ENCODE peak calls at places on chromosomes 3 and 15, in four cellular contexts. One of them, this sample, is unnamed. For H3K9me3, the result is how much of the 10 kb centered on the place peaks cover.

GRCh38 chr3:47781326-47781684 is 388 bp downstream of the SMARCC1 start:
- DNase-seq in psoas muscle: peak
- DNase-seq in uterus: peak
- DNase-seq in testis: peak
- DNase-seq in this sample: peak

GRCh38 chr3:32794487-32795308 is 23.1 kb upstream of the TRIM71 start:
- DNase-seq in uterus: no peak
- DNase-seq in testis: no peak
- DNase-seq in psoas muscle: no peak
- DNase-seq in this sample: peak

GRCh38 chr3:51646091-51646490 is 25.0 kb upstream of the TEX264 start:
- DNase-seq in testis: no peak
- DNase-seq in uterus: no peak
- DNase-seq in psoas muscle: no peak
- DNase-seq in this sample: no peak

GRCh38 chr15:93997071-93997658 is 234.2 kb upstream of the MCTP2 start:
- DNase-seq in uterus: peak
- DNase-seq in psoas muscle: no peak
- DNase-seq in testis: no peak
- DNase-seq in this sample: no peak

GRCh38 chr15:90970274-90970673 is 15.6 kb downstream of the RCCD1 start:
- DNase-seq in psoas muscle: no peak
- DNase-seq in testis: no peak
- DNase-seq in uterus: no peak
- DNase-seq in this sample: no peak

GRCh38 chr3:63450023-63450422 is 171.9 kb downstream of the SYNPR start:
- DNase-seq in psoas muscle: no peak
- DNase-seq in uterus: no peak
- DNase-seq in testis: no peak
- DNase-seq in this sample: no peak

GRCh38 chr3:140022061-140022781 is 87.2 kb downstream of the CLSTN2 start:
- DNase-seq in testis: peak
- DNase-seq in psoas muscle: peak
- DNase-seq in uterus: no peak
- DNase-seq in this sample: no peak

GRCh38 chr15:49817100-49817499 is 196.3 kb downstream of the DTWD1 start:
- DNase-seq in testis: no peak
- DNase-seq in uterus: no peak
- DNase-seq in psoas muscle: no peak
- DNase-seq in this sample: no peak

GRCh38 chr3:50550079-50550736 is 17.3 kb downstream of the C3orf18 start:
- DNase-seq in uterus: peak
- DNase-seq in testis: peak
- DNase-seq in psoas muscle: peak
- DNase-seq in this sample: peak

GRCh38 chr15:90863987-90864386 is 4.4 kb upstream of the FURIN start:
- DNase-seq in testis: no peak
- DNase-seq in psoas muscle: no peak
- DNase-seq in uterus: no peak
- DNase-seq in this sample: no peak

GRCh38 chr3:124315215-124316033 is 323.5 kb upstream of the ROPN1 start:
- DNase-seq in uterus: no peak
- DNase-seq in testis: no peak
- DNase-seq in psoas muscle: no peak
- DNase-seq in this sample: no peak

GRCh38 chr15:70045045-70045444 is 52.7 kb downstream of the TLE3 start:
- DNase-seq in uterus: no peak
- DNase-seq in psoas muscle: no peak
- DNase-seq in testis: no peak
- DNase-seq in this sample: no peak

GRCh38 chr3:11548721-11549131 is 95.0 kb downstream of the VGLL4 start:
- DNase-seq in psoas muscle: no peak
- DNase-seq in testis: no peak
- DNase-seq in uterus: peak
- DNase-seq in this sample: no peak

GRCh38 chr15:98896802-98897732 is 110.5 kb downstream of the PGPEP1L start:
- DNase-seq in psoas muscle: no peak
- DNase-seq in testis: no peak
- DNase-seq in uterus: peak
- DNase-seq in this sample: no peak

GRCh38 chr3:185649414-185649813 is 63.3 kb downstream of the SENP2 start:
- DNase-seq in testis: no peak
- DNase-seq in uterus: no peak
- DNase-seq in psoas muscle: no peak
- DNase-seq in this sample: no peak

GRCh38 chr3:73716418-73716817 is 91.7 kb upstream of the PDZRN3 start:
- DNase-seq in uterus: no peak
- DNase-seq in psoas muscle: no peak
- DNase-seq in testis: no peak
- DNase-seq in this sample: no peak

GRCh38 chr15:39843561-39843960 is 60.9 kb upstream of the FSIP1 start:
- DNase-seq in psoas muscle: no peak
- DNase-seq in uterus: no peak
- DNase-seq in testis: no peak
- DNase-seq in this sample: no peak

GRCh38 chr15:97995881-97996603 is 35.5 kb downstream of the ARRDC4 start:
- DNase-seq in uterus: peak
- DNase-seq in testis: peak
- DNase-seq in psoas muscle: no peak
- DNase-seq in this sample: no peak

GRCh38 chr3:140416686-140417085 is 261.2 kb upstream of the TRIM42 start:
- DNase-seq in psoas muscle: no peak
- DNase-seq in testis: no peak
- DNase-seq in uterus: no peak
- DNase-seq in this sample: no peak

GRCh38 chr3:150005243-150006102 is 34.8 kb upstream of the PFN2 start:
- DNase-seq in uterus: no peak
- DNase-seq in psoas muscle: no peak
- DNase-seq in testis: no peak
- DNase-seq in this sample: no peak

GRCh38 chr3:184524981-184525336 is 36.6 kb upstream of the EPHB3 start:
- DNase-seq in psoas muscle: peak
- DNase-seq in testis: no peak
- DNase-seq in uterus: no peak
- DNase-seq in this sample: no peak

GRCh38 chr15:67303490-67304363 is 49.1 kb downstream of the IQCH start:
- DNase-seq in uterus: peak
- DNase-seq in testis: peak
- DNase-seq in psoas muscle: no peak
- DNase-seq in this sample: no peak

GRCh38 chr3:31804251-31805051 is 176.6 kb downstream of the OSBPL10 start:
- DNase-seq in psoas muscle: no peak
- DNase-seq in testis: peak
- DNase-seq in uterus: peak
- DNase-seq in this sample: no peak

GRCh38 chr3:193743702-193744047 is 150.7 kb downstream of the OPA1 start:
- DNase-seq in testis: no peak
- DNase-seq in uterus: no peak
- DNase-seq in psoas muscle: no peak
- DNase-seq in this sample: no peak

GRCh38 chr15:90665288-90666134 is 51.6 kb upstream of the BLM start:
- DNase-seq in testis: peak
- DNase-seq in uterus: peak
- DNase-seq in psoas muscle: peak
- DNase-seq in this sample: peak

GRCh38 chr3:43435706-43436105 is 149.4 kb downstream of the SNRK start:
- DNase-seq in testis: no peak
- DNase-seq in psoas muscle: no peak
- DNase-seq in uterus: no peak
- DNase-seq in this sample: no peak

GRCh38 chr3:181614878-181615277 is 96.8 kb upstream of the SOX2 start:
- DNase-seq in psoas muscle: no peak
- DNase-seq in testis: no peak
- DNase-seq in uterus: no peak
- DNase-seq in this sample: no peak

GRCh38 chr15:31274496-31275330 is 51.9 kb upstream of the KLF13 start:
- DNase-seq in uterus: peak
- DNase-seq in psoas muscle: no peak
- DNase-seq in testis: peak
- DNase-seq in this sample: no peak

GRCh38 chr3:90080988-90081387 is 973.6 kb downstream of the EPHA3 start:
- DNase-seq in uterus: no peak
- DNase-seq in testis: no peak
- DNase-seq in psoas muscle: no peak
- DNase-seq in this sample: no peak

GRCh38 chr15:79076661-79077060 is 13.9 kb downstream of the RASGRF1 start:
- DNase-seq in testis: no peak
- DNase-seq in psoas muscle: no peak
- DNase-seq in uterus: no peak
- DNase-seq in this sample: no peak

GRCh38 chr15:74978503-74978902 is 16.9 kb upstream of the SCAMP5 start:
- DNase-seq in psoas muscle: no peak
- DNase-seq in uterus: no peak
- DNase-seq in testis: no peak
- DNase-seq in this sample: no peak

GRCh38 chr3:37601832-37602231 is 259.8 kb upstream of the CTDSPL start:
- DNase-seq in testis: no peak
- DNase-seq in psoas muscle: no peak
- DNase-seq in uterus: no peak
- DNase-seq in this sample: no peak

GRCh38 chr3:87199621-87200020 is 27.5 kb upstream of the CHMP2B start:
- DNase-seq in uterus: no peak
- DNase-seq in psoas muscle: no peak
- DNase-seq in testis: no peak
- DNase-seq in this sample: no peak

GRCh38 chr15:47184405-47185221 is 532.7 kb upstream of the SEMA6D start:
- DNase-seq in psoas muscle: no peak
- DNase-seq in uterus: no peak
- DNase-seq in testis: peak
- DNase-seq in this sample: no peak

GRCh38 chr3:45088543-45088942 is 57.6 kb downstream of the CDCP1 start:
- DNase-seq in psoas muscle: no peak
- DNase-seq in uterus: no peak
- DNase-seq in testis: no peak
- DNase-seq in this sample: no peak

GRCh38 chr3:26247669-26248068 is 374.9 kb upstream of the LRRC3B start:
- DNase-seq in testis: no peak
- DNase-seq in uterus: no peak
- DNase-seq in psoas muscle: no peak
- DNase-seq in this sample: no peak
- H3K9me3 ChIP-seq in testis: under half
- H3K9me3 ChIP-seq in uterus: under half
- H3K9me3 ChIP-seq in psoas muscle: under half
- H3K9me3 ChIP-seq in this sample: under half

GRCh38 chr3:69016901-69017300 is 3.4 kb upstream of the EOGT start:
- DNase-seq in psoas muscle: no peak
- DNase-seq in uterus: no peak
- DNase-seq in testis: no peak
- DNase-seq in this sample: no peak

GRCh38 chr3:69016102-69016501 is 2.6 kb upstream of the EOGT start:
- DNase-seq in psoas muscle: no peak
- DNase-seq in testis: no peak
- DNase-seq in uterus: no peak
- DNase-seq in this sample: no peak

GRCh38 chr3:69020857-69021256 is 7.4 kb upstream of the EOGT start:
- DNase-seq in testis: no peak
- DNase-seq in psoas muscle: no peak
- DNase-seq in uterus: no peak
- DNase-seq in this sample: no peak

GRCh38 chr3:69020424-69020823 is 6.9 kb upstream of the EOGT start:
- DNase-seq in uterus: no peak
- DNase-seq in psoas muscle: no peak
- DNase-seq in testis: no peak
- DNase-seq in this sample: no peak
- TF ChIP-seq CTCF in uterus: no peak
- TF ChIP-seq CTCF in psoas muscle: no peak
- TF ChIP-seq CTCF in testis: no peak
- TF ChIP-seq CTCF in this sample: peak

GRCh38 chr15:38559131-38559530 is 5.5 kb downstream of the RASGRP1 start:
- DNase-seq in psoas muscle: no peak
- DNase-seq in uterus: no peak
- DNase-seq in testis: no peak
- DNase-seq in this sample: no peak

GRCh38 chr15:38560456-38560926 is 4.1 kb downstream of the RASGRP1 start:
- DNase-seq in testis: no peak
- DNase-seq in psoas muscle: no peak
- DNase-seq in uterus: no peak
- DNase-seq in this sample: no peak

GRCh38 chr15:38557855-38558713 is 6.5 kb downstream of the RASGRP1 start:
- DNase-seq in psoas muscle: no peak
- DNase-seq in testis: no peak
- DNase-seq in uterus: no peak
- DNase-seq in this sample: no peak

GRCh38 chr15:38559908-38560307 is 4.7 kb downstream of the RASGRP1 start:
- DNase-seq in psoas muscle: no peak
- DNase-seq in uterus: no peak
- DNase-seq in testis: no peak
- DNase-seq in this sample: no peak

DNA sequence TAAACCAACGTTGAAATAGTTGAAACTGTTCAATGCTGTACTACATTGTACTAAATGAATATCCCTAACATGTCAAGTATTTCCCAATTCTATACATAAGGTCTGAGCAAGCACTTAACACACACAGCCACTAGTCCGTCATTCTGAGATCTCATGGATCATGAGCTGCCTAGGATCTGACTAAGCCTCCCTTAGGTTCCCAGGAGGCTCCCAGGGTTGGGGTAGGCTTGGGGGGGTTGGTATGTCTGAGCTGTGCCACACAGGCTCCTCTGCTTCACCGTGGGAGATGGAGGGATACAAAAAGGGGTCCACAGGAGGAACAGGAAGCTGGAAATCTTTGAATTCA is 5.9 kb downstream of the RASGRP1 start:
- DNase-seq in psoas muscle: no peak
- DNase-seq in testis: no peak
- DNase-seq in uterus: no peak
- DNase-seq in this sample: no peak
- H3K27ac ChIP-seq in psoas muscle: no peak
- H3K27ac ChIP-seq in testis: no peak
- H3K27ac ChIP-seq in uterus: no peak
- H3K27ac ChIP-seq in this sample: no peak

GRCh38 chr15:22240403-22240802 is 160.1 kb downstream of the OR4M2 start:
- DNase-seq in psoas muscle: no peak
- DNase-seq in uterus: no peak
- DNase-seq in testis: no peak
- DNase-seq in this sample: no peak

GRCh38 chr15:22239806-22240180 is 159.5 kb downstream of the OR4M2 start:
- DNase-seq in testis: no peak
- DNase-seq in uterus: no peak
- DNase-seq in psoas muscle: no peak
- DNase-seq in this sample: no peak

GRCh38 chr15:22240951-22241350 is 160.6 kb downstream of the OR4M2 start:
- DNase-seq in psoas muscle: no peak
- DNase-seq in uterus: no peak
- DNase-seq in testis: no peak
- DNase-seq in this sample: no peak

GRCh38 chr15:22243440-22244130 is 163.3 kb downstream of the OR4M2 start:
- DNase-seq in testis: no peak
- DNase-seq in psoas muscle: no peak
- DNase-seq in uterus: no peak
- DNase-seq in this sample: no peak

GRCh38 chr15:22241451-22241850 is 161.1 kb downstream of the OR4M2 start:
- DNase-seq in uterus: no peak
- DNase-seq in psoas muscle: no peak
- DNase-seq in testis: no peak
- DNase-seq in this sample: no peak
- H3K9me3 ChIP-seq in uterus: under half
- H3K9me3 ChIP-seq in psoas muscle: under half
- H3K9me3 ChIP-seq in testis: under half
- H3K9me3 ChIP-seq in this sample: under half

GRCh38 chr15:59622289-59622688 is 10.7 kb downstream of the GCNT3 start:
- DNase-seq in testis: peak
- DNase-seq in psoas muscle: no peak
- DNase-seq in uterus: no peak
- DNase-seq in this sample: peak
- TF ChIP-seq CTCF in testis: no peak
- TF ChIP-seq CTCF in psoas muscle: no peak
- TF ChIP-seq CTCF in uterus: no peak
- TF ChIP-seq CTCF in this sample: no peak